ENCODE peak calls at places on chromosomes 6 and 20, in five cellular contexts. O is K562, F is GM12878, A is HepG2, S is SK-N-SH. X is an unnamed sample.

GRCh38 chr6:78243519-78243918 is 590.7 kb downstream of the MEI4 start:
- DNase-seq in O (no peak), F (no peak), A (no peak), S (peak; percentile 1), X (no peak)

GRCh38 chr6:81362246-81362645 is 390.2 kb downstream of the TENT5A start:
- DNase-seq in O (no peak), F (no peak), A (no peak), S (no peak), X (no peak)

GRCh38 chr6:159196430-159196829 is 27.2 kb downstream of the FNDC1 start:
- DNase-seq in O (no peak), F (no peak), A (no peak), S (no peak), X (no peak)

GRCh38 chr6:52403627-52404026 is 16.5 kb upstream of the EFHC1 start:
- DNase-seq in O (no peak), F (no peak), A (no peak), S (peak; percentile 55), X (no peak)

GRCh38 chr6:117951783-117952182 is 44.7 kb downstream of the SLC35F1 start:
- DNase-seq in O (no peak), F (no peak), A (no peak), S (no peak), X (no peak)

GRCh38 chr6:11918739-11919605 is 93.1 kb upstream of the HIVEP1 start:
- DNase-seq in O (peak; percentile 55), F (no peak), A (no peak), S (no peak), X (no peak)

GRCh38 chr6:3337521-3338350 is 79.0 kb downstream of the PSMG4 start:
- DNase-seq in O (peak; percentile 78), F (no peak), A (peak; percentile 58), S (no peak), X (no peak)

GRCh38 chr6:134415194-134415593 is 97.3 kb upstream of the SGK1 start:
- DNase-seq in O (no peak), F (no peak), A (no peak), S (no peak), X (no peak)

GRCh38 chr20:37377346-37378081 is 31.6 kb downstream of the SRC start:
- DNase-seq in O (no peak), F (no peak), A (no peak), S (peak; percentile 15), X (no peak)

GRCh38 chr6:130369821-130370220 is 4.0 kb downstream of the TMEM200A start:
- DNase-seq in O (no peak), F (peak; percentile 11), A (no peak), S (no peak), X (no peak)

GRCh38 chr20:37596890-37597539 is 69.3 kb upstream of the BLCAP start:
- DNase-seq in O (no peak), F (no peak), A (no peak), S (no peak), X (no peak)

GRCh38 chr6:157505912-157506491 is 125.0 kb downstream of the ZDHHC14 start:
- DNase-seq in O (no peak), F (no peak), A (no peak), S (no peak), X (no peak)

GRCh38 chr20:25699914-25700313 is 3.3 kb upstream of the ZNF337 start:
- DNase-seq in O (no peak), F (no peak), A (no peak), S (no peak), X (no peak)

GRCh38 chr6:34657307-34657978 is 39.1 kb downstream of the ILRUN start:
- DNase-seq in O (peak; percentile 54), F (no peak), A (peak; percentile 98), S (no peak), X (no peak)

GRCh38 chr6:14857501-14857900 is 388.4 kb upstream of the JARID2 start:
- DNase-seq in O (no peak), F (no peak), A (no peak), S (no peak), X (no peak)

GRCh38 chr20:8535403-8536003 is 403.4 kb downstream of the PLCB1 start:
- DNase-seq in O (peak; percentile 4), F (no peak), A (peak; percentile 23), S (peak; percentile 30), X (no peak)

GRCh38 chr6:28929887-28930620 is 6.3 kb upstream of the TRIM27 start:
- DNase-seq in O (no peak), F (no peak), A (no peak), S (no peak), X (no peak)

GRCh38 chr6:153167907-153168306 is 36.8 kb upstream of the RGS17 start:
- DNase-seq in O (no peak), F (no peak), A (no peak), S (no peak), X (no peak)

GRCh38 chr6:106125925-106126435 is 39.8 kb downstream of the PRDM1 start:
- DNase-seq in O (no peak), F (peak; percentile 62), A (no peak), S (no peak), X (no peak)

GRCh38 chr20:9119776-9120175 is 50.9 kb downstream of the PLCB4 start:
- DNase-seq in O (no peak), F (no peak), A (no peak), S (peak; percentile 23), X (no peak)

GRCh38 chr20:10883166-10883565 is 209.4 kb upstream of the JAG1 start:
- DNase-seq in O (no peak), F (no peak), A (no peak), S (no peak), X (no peak)

GRCh38 chr20:31870703-31871601 is 518 bp downstream of the TTLL9 start:
- DNase-seq in O (no peak), F (no peak), A (no peak), S (no peak), X (no peak)
- H3K4me3 ChIP-seq in O (no peak overlapping the region), F (peak overlapping the region; percentile 41), A (peak overlapping the region; percentile 85), S (peak overlapping the region; percentile 66), X (no peak overlapping the region)

DNA sequence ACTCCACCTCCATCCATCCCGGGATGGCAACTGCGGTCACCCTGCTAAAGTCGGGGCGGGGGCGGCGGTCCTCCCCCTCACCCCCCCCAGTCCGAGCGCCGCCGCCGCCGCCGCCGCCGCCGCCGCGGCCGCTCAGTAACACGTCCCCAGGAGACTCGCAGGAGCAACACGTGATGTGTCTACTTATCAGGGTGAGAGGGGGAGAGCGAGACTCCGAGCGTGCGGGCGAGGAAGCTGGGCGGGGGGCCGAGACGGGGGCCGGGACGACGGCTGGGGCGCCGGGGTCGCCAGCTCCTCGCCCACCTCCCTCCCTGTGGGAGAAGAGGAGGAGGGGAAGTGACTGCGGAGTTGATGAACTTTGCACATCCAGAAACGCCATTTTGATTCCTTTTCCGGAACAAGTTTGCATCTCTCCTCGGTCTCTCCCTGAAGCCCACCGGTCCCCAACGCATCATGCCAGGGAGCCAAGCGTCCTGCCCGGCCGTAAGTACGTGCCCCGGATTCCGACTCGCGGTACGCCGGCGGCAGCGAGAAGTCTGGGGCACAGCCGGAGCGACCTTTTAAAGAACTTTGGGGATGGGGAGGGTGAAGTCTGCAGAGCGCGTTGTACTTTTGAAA is at the start of gene RREB1:
- DNase-seq in O (peak; percentile 90), F (no peak), A (peak; percentile 67), S (peak; percentile 75), X (peak; percentile 15)
- TF ChIP-seq YY1 in O (peak; percentile 64), F (peak; percentile 93), A (peak; percentile 89), S (no peak), X (peak; percentile 76)

GRCh38 chr6:128822271-128822670 is 60.7 kb upstream of the LAMA2 start:
- DNase-seq in O (no peak), F (no peak), A (no peak), S (no peak), X (no peak)

GRCh38 chr6:128826606-128827005 is 56.3 kb upstream of the LAMA2 start:
- DNase-seq in O (no peak), F (no peak), A (no peak), S (no peak), X (no peak)

DNA sequence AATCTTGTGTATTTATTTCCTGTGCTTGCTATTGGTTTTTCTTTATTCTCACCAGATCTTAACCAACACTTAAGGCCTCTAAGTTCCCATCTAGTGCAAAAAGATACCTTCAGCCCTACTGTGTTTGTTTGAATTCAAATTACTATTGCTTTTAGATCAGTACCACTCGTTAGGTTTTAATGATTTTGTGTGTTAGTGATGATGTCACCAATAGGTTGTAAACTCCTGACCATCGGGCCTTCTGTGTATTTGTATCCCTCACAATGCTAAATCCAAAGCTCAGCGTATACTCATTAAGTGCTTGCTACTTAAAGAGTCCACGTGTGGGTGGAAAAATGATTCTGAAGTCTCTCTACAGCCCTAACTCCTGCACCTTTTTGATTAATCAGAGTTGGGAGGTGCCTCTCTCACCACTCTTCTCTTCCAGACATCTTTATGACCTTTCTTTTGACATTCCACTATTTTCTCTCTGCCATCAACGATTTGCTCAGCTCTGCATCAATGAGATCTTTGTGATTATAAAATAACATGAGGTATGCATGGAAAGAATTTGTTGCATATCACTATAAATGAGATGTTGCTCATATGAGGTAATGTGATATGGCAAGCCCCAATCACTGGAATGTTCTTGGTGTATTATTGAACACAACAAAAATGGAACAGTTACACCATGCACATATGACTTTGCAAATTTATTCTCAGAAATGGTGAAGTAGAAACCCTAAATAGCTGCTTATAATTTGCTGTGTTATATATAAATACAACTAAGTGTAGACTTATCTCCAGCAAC is 55.1 kb upstream of the LAMA2 start:
- DNase-seq in O (no peak), F (no peak), A (no peak), S (no peak), X (no peak)
- TF ChIP-seq ZBTB33 in O (no peak), F (no peak), A (no peak), S (no peak), X (no peak)

GRCh38 chr20:46028772-46029371 is at the start of gene SLC12A5:
- DNase-seq in O (no peak), F (no peak), A (no peak), S (no peak), X (no peak)
- H3K4me3 ChIP-seq in O (no peak within 1 kb of the TSS), F (no peak within 1 kb of the TSS), A (no peak within 1 kb of the TSS), S (peak within 1 kb of the TSS; percentile 3), X (no peak within 1 kb of the TSS)